ENCODE peak calls at places on chromosomes 5 and 9, in four cellular contexts. One of them, this sample, is unnamed.
A peak's percentile ranks its signal among the peaks of the same experiment; 100 is the strongest.

GRCh38 chr9:123418506-123418905 is 62.5 kb downstream of the CRB2 start:
- DNase-seq in coronary artery: no peak
- DNase-seq in A172: no peak
- DNase-seq in neural crest cell: no peak
- DNase-seq in this sample: no peak

GRCh38 chr5:75450069-75450468 is 61.4 kb downstream of the CERT1 start:
- DNase-seq in coronary artery: no peak
- DNase-seq in neural crest cell: no peak
- DNase-seq in A172: no peak
- DNase-seq in this sample: no peak

GRCh38 chr5:1155191-1156032 is 43.5 kb upstream of the SLC12A7 start:
- DNase-seq in A172: no peak
- DNase-seq in coronary artery: no peak
- DNase-seq in neural crest cell: no peak
- DNase-seq in this sample: no peak

GRCh38 chr5:93596310-93596675 is 13.3 kb downstream of the NR2F1 start:
- DNase-seq in A172: no peak
- DNase-seq in coronary artery: no peak
- DNase-seq in neural crest cell: no peak
- DNase-seq in this sample: no peak

GRCh38 chr9:33165263-33166151 is 1.6 kb downstream of the B4GALT1 start:
- DNase-seq in A172: no peak
- DNase-seq in coronary artery: peak; percentile 82
- DNase-seq in neural crest cell: no peak
- DNase-seq in this sample: peak; percentile 91

GRCh38 chr5:120988970-120989369 is 524.9 kb downstream of the PRR16 start:
- DNase-seq in coronary artery: no peak
- DNase-seq in A172: no peak
- DNase-seq in neural crest cell: no peak
- DNase-seq in this sample: no peak

GRCh38 chr9:101601904-101602765 is 7.4 kb upstream of the PPP3R2 start:
- DNase-seq in coronary artery: no peak
- DNase-seq in neural crest cell: peak; percentile 18
- DNase-seq in A172: peak; percentile 62
- DNase-seq in this sample: peak; percentile 76

GRCh38 chr9:123251741-123252140 is 16.6 kb downstream of the STRBP start:
- DNase-seq in A172: no peak
- DNase-seq in coronary artery: no peak
- DNase-seq in neural crest cell: no peak
- DNase-seq in this sample: no peak

GRCh38 chr5:171596391-171596878 is 177.0 kb downstream of the FGF18 start:
- DNase-seq in coronary artery: peak; percentile 90
- DNase-seq in A172: peak; percentile 91
- DNase-seq in neural crest cell: no peak
- DNase-seq in this sample: no peak

GRCh38 chr9:893843-894420 is 52.4 kb downstream of the DMRT1 start:
- DNase-seq in A172: peak; percentile 74
- DNase-seq in neural crest cell: peak; percentile 42
- DNase-seq in coronary artery: no peak
- DNase-seq in this sample: peak; percentile 63

GRCh38 chr5:113166710-113167366 is 190.2 kb downstream of the DCP2 start:
- DNase-seq in A172: peak; percentile 94
- DNase-seq in coronary artery: no peak
- DNase-seq in neural crest cell: no peak
- DNase-seq in this sample: no peak

GRCh38 chr9:124852829-124853531 is at the start of gene WDR38:
- DNase-seq in coronary artery: peak; percentile 86
- DNase-seq in A172: peak; percentile 88
- DNase-seq in neural crest cell: peak; percentile 72
- DNase-seq in this sample: peak; percentile 90

GRCh38 chr5:61965495-61965894 is 340.5 kb upstream of the KIF2A start:
- DNase-seq in A172: no peak
- DNase-seq in neural crest cell: no peak
- DNase-seq in coronary artery: no peak
- DNase-seq in this sample: no peak

GRCh38 chr9:112334319-112334828 is 955 bp upstream of the PTBP3 start:
- DNase-seq in coronary artery: no peak
- DNase-seq in neural crest cell: no peak
- DNase-seq in A172: peak; percentile 31
- DNase-seq in this sample: peak; percentile 81

GRCh38 chr9:88660611-88661010 is 125.6 kb downstream of the NXNL2 start:
- DNase-seq in coronary artery: no peak
- DNase-seq in neural crest cell: no peak
- DNase-seq in A172: peak; percentile 39
- DNase-seq in this sample: peak; percentile 3

GRCh38 chr5:66960373-66961137 is 236.0 kb downstream of the CD180 start:
- DNase-seq in A172: no peak
- DNase-seq in coronary artery: no peak
- DNase-seq in neural crest cell: no peak
- DNase-seq in this sample: no peak

GRCh38 chr9:89920131-89920530 is 315.3 kb downstream of the GADD45G start:
- DNase-seq in coronary artery: no peak
- DNase-seq in neural crest cell: no peak
- DNase-seq in A172: no peak
- DNase-seq in this sample: no peak

GRCh38 chr5:60352992-60353391 is 347.0 kb downstream of the DEPDC1B start:
- DNase-seq in coronary artery: no peak
- DNase-seq in A172: no peak
- DNase-seq in neural crest cell: no peak
- DNase-seq in this sample: no peak

GRCh38 chr9:15248596-15248995 is 58.4 kb downstream of the TTC39B start:
- DNase-seq in coronary artery: no peak
- DNase-seq in A172: no peak
- DNase-seq in neural crest cell: no peak
- DNase-seq in this sample: no peak

GRCh38 chr9:90300901-90301688 is 341.5 kb downstream of the DIRAS2 start:
- DNase-seq in A172: peak; percentile 99
- DNase-seq in neural crest cell: no peak
- DNase-seq in coronary artery: no peak
- DNase-seq in this sample: no peak

GRCh38 chr9:100063185-100063584 is 35.6 kb downstream of the ERP44 start:
- DNase-seq in coronary artery: no peak
- DNase-seq in neural crest cell: no peak
- DNase-seq in A172: no peak
- DNase-seq in this sample: no peak

GRCh38 chr9:87517732-87518131 is 20.1 kb downstream of the DAPK1 start:
- DNase-seq in A172: no peak
- DNase-seq in neural crest cell: no peak
- DNase-seq in coronary artery: no peak
- DNase-seq in this sample: no peak

GRCh38 chr9:124267271-124267807 is 9.6 kb downstream of the NEK6 start:
- DNase-seq in A172: peak; percentile 95
- DNase-seq in neural crest cell: no peak
- DNase-seq in coronary artery: peak; percentile 80
- DNase-seq in this sample: no peak

GRCh38 chr9:129227843-129228189 is 49.8 kb upstream of the IER5L start:
- DNase-seq in neural crest cell: no peak
- DNase-seq in coronary artery: no peak
- DNase-seq in A172: no peak
- DNase-seq in this sample: no peak

GRCh38 chr9:79809931-79810330 is 238.2 kb downstream of the TLE4 start:
- DNase-seq in A172: peak; percentile 92
- DNase-seq in neural crest cell: no peak
- DNase-seq in coronary artery: no peak
- DNase-seq in this sample: peak; percentile 10

GRCh38 chr9:106892632-106893031 is 29.7 kb downstream of the ZNF462 start:
- DNase-seq in coronary artery: peak; percentile 82
- DNase-seq in neural crest cell: no peak
- DNase-seq in A172: peak; percentile 99
- DNase-seq in this sample: no peak

GRCh38 chr5:92653730-92654461 is 927.1 kb downstream of the NR2F1-AS1 start:
- DNase-seq in neural crest cell: no peak
- DNase-seq in coronary artery: no peak
- DNase-seq in A172: no peak
- DNase-seq in this sample: no peak

GRCh38 chr9:101047848-101048402 is 19.4 kb downstream of the PLPPR1 start:
- DNase-seq in neural crest cell: no peak
- DNase-seq in coronary artery: no peak
- DNase-seq in A172: no peak
- DNase-seq in this sample: no peak

GRCh38 chr5:126454535-126454934 is 31.3 kb downstream of the GRAMD2B start:
- DNase-seq in neural crest cell: no peak
- DNase-seq in coronary artery: no peak
- DNase-seq in A172: no peak
- DNase-seq in this sample: no peak

GRCh38 chr9:132518151-132518550 is 64.3 kb upstream of the BARHL1 start:
- DNase-seq in A172: no peak
- DNase-seq in neural crest cell: no peak
- DNase-seq in coronary artery: no peak
- DNase-seq in this sample: no peak

GRCh38 chr5:84274585-84275468 is 109.9 kb downstream of the EDIL3 start:
- DNase-seq in neural crest cell: peak; percentile 42
- DNase-seq in A172: peak; percentile 43
- DNase-seq in coronary artery: no peak
- DNase-seq in this sample: peak; percentile 83

GRCh38 chr9:78312125-78312524 is 15.2 kb downstream of the PSAT1 start:
- DNase-seq in A172: no peak
- DNase-seq in neural crest cell: no peak
- DNase-seq in coronary artery: no peak
- DNase-seq in this sample: no peak

GRCh38 chr9:20732118-20732517 is 48.1 kb downstream of the FOCAD start:
- DNase-seq in neural crest cell: no peak
- DNase-seq in A172: peak; percentile 88
- DNase-seq in coronary artery: no peak
- DNase-seq in this sample: no peak

GRCh38 chr5:7869474-7870136 is 657 bp downstream of the MTRR start:
- DNase-seq in coronary artery: no peak
- DNase-seq in A172: peak; percentile 4
- DNase-seq in neural crest cell: no peak
- DNase-seq in this sample: peak; percentile 18

GRCh38 chr5:169300468-169301385 is at the start of gene SLIT3:
- DNase-seq in coronary artery: peak; percentile 94
- DNase-seq in A172: peak; percentile 69
- DNase-seq in neural crest cell: peak; percentile 30
- DNase-seq in this sample: no peak

GRCh38 chr5:34001231-34001935 is 6.5 kb downstream of the AMACR start:
- DNase-seq in neural crest cell: no peak
- DNase-seq in coronary artery: no peak
- DNase-seq in A172: no peak
- DNase-seq in this sample: no peak